ENCODE peak calls at places on chromosomes 16 and 17, in four cellular contexts. C is stimulated activated CD4-positive, alpha-beta T cell treated with anti-CD3 and anti-CD28 coated beads, Interleukin-12 subunit alpha, Interleukin-12 subunit beta, amount 100 ng/mL, for 4 hours; I is activated T-helper 1 cell treated with anti-CD3 and anti-CD28 coated beads, Interleukin-12 subunit alpha, Interleukin-12 subunit beta, Interleukin-2, Interleukin-4 antibody, amounts not matched to agents 30 ng/mL and 10 ng/mL and 1 ng/mL, durations not matched to agents 14 hours and 24 hours and 36 hours; W is NCI-H524. F is an unnamed sample.

GRCh38 chr16:54347961-54348360 is 61.4 kb upstream of the IRX3 start:
- DNase-seq in C (no peak), I (no peak), W (no peak), F (no peak)

GRCh38 chr16:88344411-88345030 is 38.2 kb upstream of the ZNF469 start:
- DNase-seq in C (no peak), I (no peak), W (no peak), F (no peak)

GRCh38 chr16:3819741-3820724 is 60.5 kb downstream of the CREBBP start:
- DNase-seq in C (no peak), I (no peak), W (no peak), F (peak; percentile 40)

GRCh38 chr17:81114694-81115093 is 50.6 kb upstream of the PVALEF start:
- DNase-seq in C (no peak), I (no peak), W (no peak), F (no peak)

GRCh38 chr17:74502866-74503265 is 28.4 kb downstream of the CD300LB start:
- DNase-seq in C (no peak), I (no peak), W (no peak), F (no peak)

GRCh38 chr17:53950207-53950857 is 127.6 kb downstream of the KIF2B start:
- DNase-seq in C (no peak), I (no peak), W (no peak), F (no peak)

GRCh38 chr17:43891851-43892671 is 15.3 kb downstream of the MPP2 start:
- DNase-seq in C (no peak), I (no peak), W (no peak), F (no peak)

GRCh38 chr17:61011269-61011668 is 333.6 kb downstream of the BCAS3 start:
- DNase-seq in C (no peak), I (no peak), W (no peak), F (no peak)

GRCh38 chr16:78506372-78507193 is 407.1 kb downstream of the WWOX start:
- DNase-seq in C (no peak), I (no peak), W (no peak), F (no peak)